ENCODE peak calls at places on chromosomes 12 and 14, in five cellular contexts. A is uterus; T is K562; G is H9; Y is CD8-positive, alpha-beta T cell. X is an unnamed sample.

GRCh38 chr14:37447883-37448391 is 147.1 kb downstream of the FOXA1 start:
- DNase-seq in T (no peak), G (no peak), Y (no peak), A (no peak), X (no peak)

GRCh38 chr12:49261726-49262125 is 3.2 kb upstream of the TUBA1C start:
- DNase-seq in T (no peak), G (no peak), A (no peak), Y (no peak), X (no peak)

GRCh38 chr14:92254786-92255185 is 68.2 kb upstream of the SLC24A4 start:
- DNase-seq in G (peak; percentile 56), T (no peak), A (peak; percentile 59), Y (no peak), X (peak; percentile 74)

GRCh38 chr14:103074699-103075341 is 9.2 kb upstream of the LBHD2 start:
- DNase-seq in A (peak; percentile 59), T (peak; percentile 78), Y (no peak), G (peak; percentile 69), X (peak; percentile 96)

GRCh38 chr14:68544150-68544892 is 248.5 kb downstream of the ZFP36L1 start:
- DNase-seq in G (no peak), T (peak; percentile 30), Y (no peak), A (peak; percentile 90), X (no peak)

GRCh38 chr12:68263366-68263765 is 10.0 kb upstream of the IL22 start:
- DNase-seq in A (no peak), T (no peak), Y (no peak), G (no peak), X (no peak)

GRCh38 chr12:53459097-53459496 is 7.2 kb downstream of the PCBP2 start:
- DNase-seq in A (no peak), Y (no peak), T (no peak), G (no peak), X (no peak)

GRCh38 chr12:52335598-52336262 is 14.5 kb upstream of the KRT83 start:
- DNase-seq in G (no peak), Y (no peak), A (no peak), T (no peak), X (no peak)

GRCh38 chr14:106287506-106287905 is 761.1 kb downstream of the TMEM121 start:
- DNase-seq in T (no peak), A (no peak), Y (no peak), G (no peak), X (no peak)

GRCh38 chr14:106291626-106292025 is 765.2 kb downstream of the TMEM121 start:
- DNase-seq in T (no peak), A (no peak), Y (no peak), G (no peak), X (no peak)

GRCh38 chr14:106286697-106287290 is 760.4 kb downstream of the TMEM121 start:
- DNase-seq in G (no peak), A (no peak), T (peak; percentile 41), Y (no peak), X (no peak)
- TF ChIP-seq CTCF in G (peak; percentile 15), A (no peak), T (peak; percentile 44), Y (peak; percentile 27), X (peak; percentile 35)

GRCh38 chr14:54838931-54839512 is 63.6 kb downstream of the GCH1 start:
- DNase-seq in T (no peak), A (no peak), G (no peak), Y (no peak), X (no peak)

GRCh38 chr14:54839681-54840080 is 62.9 kb downstream of the GCH1 start:
- DNase-seq in Y (no peak), T (no peak), G (no peak), A (peak; percentile 53), X (no peak)

GRCh38 chr14:54834727-54835126 is 67.9 kb downstream of the GCH1 start:
- DNase-seq in A (no peak), T (no peak), G (no peak), Y (no peak), X (no peak)

GRCh38 chr14:54837508-54838149 is 65.0 kb downstream of the GCH1 start:
- DNase-seq in Y (no peak), G (no peak), A (no peak), T (no peak), X (no peak)

DNA sequence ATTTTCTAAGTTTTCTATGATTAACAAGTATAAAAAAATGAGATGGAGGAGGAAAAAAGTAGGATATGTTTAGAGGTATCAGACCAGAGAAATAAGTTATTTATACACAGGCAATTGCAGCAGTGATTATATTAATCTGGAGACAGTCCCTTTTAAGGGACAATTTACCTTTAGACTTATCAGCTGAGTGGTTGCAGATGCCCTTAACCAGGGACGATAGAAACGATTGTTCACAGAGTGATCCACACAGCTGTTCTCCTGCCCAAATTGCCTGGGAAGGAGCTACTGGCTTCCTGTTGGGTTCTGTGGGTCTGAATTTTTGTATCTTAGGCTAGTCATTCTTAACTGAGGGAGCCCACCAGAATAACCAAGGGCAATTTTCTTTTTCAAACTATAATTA is 66.4 kb downstream of the GCH1 start:
- DNase-seq in Y (no peak), A (no peak), T (no peak), G (no peak), X (no peak)
- H3K27ac ChIP-seq in Y (no peak overlapping the region), A (no peak overlapping the region), T (no peak overlapping the region), G (no peak overlapping the region), X (no peak overlapping the region)

DNA sequence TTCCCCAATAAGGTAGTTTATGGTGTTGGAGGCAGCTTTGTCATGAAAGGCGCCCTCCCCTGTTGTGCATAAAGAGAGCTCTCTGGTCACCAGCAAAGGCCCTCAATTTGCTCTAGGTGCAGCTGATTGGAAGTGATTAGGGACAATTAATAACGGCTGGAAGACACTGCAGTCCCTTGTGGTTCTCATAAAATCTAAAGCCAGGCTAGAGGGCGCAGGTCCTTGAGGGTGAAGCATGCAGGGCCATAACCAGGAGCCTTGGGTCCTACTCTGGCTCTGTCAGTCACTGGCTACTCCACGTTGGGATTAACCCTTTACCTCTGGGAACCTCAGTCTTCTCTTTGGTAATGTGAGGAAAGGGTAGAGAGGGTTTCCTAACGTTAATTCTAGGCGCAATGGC is 1.9 kb downstream of the DAAM1 start:
- DNase-seq in Y (no peak), A (no peak), G (peak; percentile 73), T (peak; percentile 32), X (no peak)
- TF ChIP-seq CTCF in Y (no peak), A (no peak), G (peak; percentile 47), T (no peak), X (no peak)

DNA sequence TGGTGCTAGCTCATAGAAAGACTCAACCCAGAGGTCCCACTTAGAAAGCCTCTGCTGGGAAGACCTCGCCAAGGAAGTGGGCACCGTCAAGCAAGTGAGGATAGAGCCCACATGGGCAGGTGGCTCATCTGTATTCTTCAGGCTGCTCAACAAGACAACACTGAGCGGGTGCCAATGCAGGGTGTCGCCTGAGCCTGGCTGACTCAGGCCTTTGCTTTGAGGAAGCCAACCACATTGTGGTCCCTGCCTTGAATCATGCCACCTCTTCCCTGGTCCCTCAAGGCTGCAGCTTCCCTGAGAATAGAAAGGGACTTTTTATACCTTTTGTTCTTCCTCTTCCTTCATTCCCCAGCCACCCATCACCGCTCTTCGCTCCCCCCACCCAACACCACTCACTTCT is 2.1 kb upstream of the RNASE13 start:
- DNase-seq in T (no peak), G (no peak), Y (no peak), A (no peak), X (no peak)
- H3K27ac ChIP-seq in T (no peak overlapping the region), G (no peak overlapping the region), Y (no peak overlapping the region), A (peak overlapping the region; percentile 93), X (no peak overlapping the region)

GRCh38 chr12:90631581-90631980 is 323.4 kb downstream of the CCER1 start:
- DNase-seq in T (no peak), Y (no peak), A (no peak), G (no peak), X (no peak)

GRCh38 chr12:90627180-90627896 is 327.6 kb downstream of the CCER1 start:
- DNase-seq in Y (no peak), A (no peak), T (no peak), G (no peak), X (no peak)

GRCh38 chr12:90630006-90630405 is 325.0 kb downstream of the CCER1 start:
- DNase-seq in Y (no peak), T (no peak), A (no peak), G (no peak), X (no peak)

GRCh38 chr12:90622431-90622830 is 332.5 kb downstream of the CCER1 start:
- DNase-seq in G (no peak), T (no peak), A (no peak), Y (no peak), X (no peak)

DNA sequence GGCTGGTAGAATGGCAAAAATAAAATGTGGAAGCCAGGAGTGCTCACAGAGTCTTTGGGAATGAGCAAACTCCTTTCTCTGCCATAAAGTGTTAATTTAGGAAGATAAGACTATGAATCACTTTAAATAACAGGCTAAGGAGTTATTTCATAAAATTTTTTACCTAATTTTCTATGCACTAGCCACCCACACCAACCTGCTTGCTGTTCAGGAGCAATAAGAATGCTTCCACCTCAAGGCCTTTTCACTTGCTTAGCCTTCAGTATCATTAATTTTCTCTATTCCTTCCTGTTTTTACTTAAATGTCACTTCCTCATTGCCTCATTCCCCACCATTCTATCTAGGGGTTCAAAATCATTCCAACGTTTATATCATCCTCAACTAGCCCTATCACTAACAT is 326.8 kb downstream of the CCER1 start:
- DNase-seq in Y (no peak), T (no peak), G (no peak), A (no peak), X (no peak)
- TF ChIP-seq CTCF in Y (no peak), T (no peak), G (no peak), A (no peak), X (no peak)

DNA sequence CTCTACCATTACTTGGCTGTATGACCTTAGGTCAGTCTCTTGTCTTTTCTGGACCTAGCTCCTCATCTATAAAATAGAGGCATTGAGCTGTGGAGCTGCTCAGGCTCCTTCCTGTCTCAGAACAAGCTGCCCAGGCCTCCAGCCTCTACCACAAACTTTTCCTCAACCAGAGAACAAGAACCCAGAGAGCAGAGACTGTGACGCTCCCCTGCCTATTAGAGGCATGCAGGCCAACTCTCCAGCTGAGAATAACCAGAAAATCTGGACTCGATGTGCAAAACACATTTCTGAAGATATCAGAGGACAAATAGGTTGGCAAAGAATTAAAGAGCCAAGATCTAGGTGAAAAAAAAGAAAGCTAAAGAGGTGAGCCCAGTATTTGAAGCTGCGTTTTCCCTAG is 17.8 kb upstream of the PNMA1 start:
- DNase-seq in A (no peak), Y (no peak), T (no peak), G (no peak), X (no peak)
- H3K27ac ChIP-seq in A (no peak overlapping the region), Y (no peak overlapping the region), T (no peak overlapping the region), G (no peak overlapping the region), X (no peak overlapping the region)

GRCh38 chr12:71663561-71664410 is at the start of the genes THAP2 and ZFC3H1:
- DNase-seq in Y (peak; percentile 88), A (peak; percentile 91), G (peak; percentile 98), T (peak; percentile 99), X (peak; percentile 94)
- TF ChIP-seq CTCF in Y (no peak), A (peak; percentile 31), G (peak; percentile 27), T (peak; percentile 53), X (peak; percentile 22)

GRCh38 chr14:90691627-90692026 is 124.6 kb downstream of the TTC7B start:
- DNase-seq in T (no peak), A (no peak), Y (no peak), G (no peak), X (no peak)

GRCh38 chr14:90695997-90696681 is 120.1 kb downstream of the TTC7B start:
- DNase-seq in A (no peak), Y (no peak), G (no peak), T (no peak), X (no peak)

GRCh38 chr14:90692826-90693225 is 123.4 kb downstream of the TTC7B start:
- DNase-seq in T (no peak), Y (no peak), G (no peak), A (no peak), X (no peak)

GRCh38 chr14:90692061-90692460 is 124.2 kb downstream of the TTC7B start:
- DNase-seq in G (no peak), Y (no peak), A (no peak), T (no peak), X (no peak)

GRCh38 chr14:90693413-90693812 is 122.8 kb downstream of the TTC7B start:
- DNase-seq in G (no peak), A (no peak), Y (no peak), T (no peak), X (no peak)
- H3K27ac ChIP-seq in G (no peak overlapping the region), A (no peak overlapping the region), Y (no peak overlapping the region), T (no peak overlapping the region), X (no peak overlapping the region)